ENCODE peak calls at places on chromosomes 16 and 17, in five cellular contexts. O is ascending aorta, X is ovary, S is adrenal gland, B is breast epithelium. R is an unnamed sample. For H3K36me3, the result is how much of the 10 kb centered on the place peaks cover.

GRCh38 chr16:793414-793813 is 5.0 kb downstream of the CHTF18 start:
- DNase-seq in S (no peak), O (no peak), X (no peak), B (no peak), R (no peak)

GRCh38 chr16:47667956-47668355 is 206.8 kb downstream of the PHKB start:
- DNase-seq in X (no peak), O (no peak), S (no peak), B (no peak), R (no peak)

GRCh38 chr17:55200904-55201608 is 63.7 kb upstream of the HLF start:
- DNase-seq in O (no peak), S (no peak), X (no peak), B (no peak), R (no peak)

GRCh38 chr17:12282056-12282455 is 261.4 kb downstream of the MAP2K4 start:
- DNase-seq in S (no peak), B (no peak), O (no peak), X (no peak), R (no peak)

GRCh38 chr16:66099261-66099660 is 267.2 kb upstream of the CDH5 start:
- DNase-seq in S (no peak), O (no peak), X (no peak), B (no peak), R (no peak)

GRCh38 chr16:57071840-57072541 is 20.4 kb upstream of the CPNE2 start:
- DNase-seq in B (no peak), S (no peak), O (no peak), X (no peak), R (peak)

GRCh38 chr17:77425791-77426641 is 285.2 kb downstream of the SEC14L1 start:
- DNase-seq in X (peak), O (no peak), S (peak), B (peak), R (no peak)

GRCh38 chr16:81651758-81652718 is 127.1 kb upstream of the PLCG2 start:
- DNase-seq in X (peak), B (no peak), O (no peak), S (no peak), R (no peak)

GRCh38 chr17:64016974-64017373 is 3.5 kb downstream of the ICAM2 start:
- DNase-seq in B (no peak), O (no peak), X (no peak), S (no peak), R (no peak)

GRCh38 chr16:79469999-79470398 is 130.5 kb downstream of the MAF start:
- DNase-seq in O (peak), B (no peak), X (no peak), S (peak), R (no peak)

GRCh38 chr17:32671891-32672290 is 185.1 kb downstream of the CDK5R1 start:
- DNase-seq in O (peak), B (peak), X (no peak), S (peak), R (no peak)

GRCh38 chr17:71993363-71993762 is 127.5 kb upstream of the SOX9 start:
- DNase-seq in X (no peak), B (no peak), O (no peak), S (no peak), R (no peak)

GRCh38 chr17:6480325-6480675 is 36.0 kb downstream of the PIMREG start:
- DNase-seq in B (no peak), X (no peak), O (no peak), S (no peak), R (no peak)

GRCh38 chr16:74480150-74481029 is 59.1 kb upstream of the CLEC18B start:
- DNase-seq in S (no peak), B (peak), X (no peak), O (no peak), R (peak)

GRCh38 chr17:69500911-69501429 is 86.5 kb downstream of the MAP2K6 start:
- DNase-seq in S (no peak), X (no peak), B (no peak), O (no peak), R (peak)

GRCh38 chr17:2108170-2108569 is 53.3 kb downstream of the HIC1 start:
- DNase-seq in B (no peak), O (no peak), X (no peak), S (peak), R (no peak)

GRCh38 chr16:50763211-50763610 is 21.3 kb downstream of the CYLD start:
- DNase-seq in B (no peak), O (no peak), X (no peak), S (no peak), R (no peak)

GRCh38 chr16:12455287-12455798 is 348.3 kb downstream of the CPPED1 start:
- DNase-seq in S (peak), X (peak), O (no peak), B (no peak), R (peak)

GRCh38 chr16:83963277-83964119 is 4.5 kb upstream of the NECAB2 start:
- DNase-seq in S (peak), X (peak), O (peak), B (no peak), R (no peak)

GRCh38 chr16:82456683-82457082 is 170.1 kb upstream of the CDH13 start:
- DNase-seq in S (peak), B (peak), O (peak), X (no peak), R (peak)

GRCh38 chr16:610513-611381 is 20.0 kb upstream of the WFIKKN1 start:
- DNase-seq in B (no peak), S (no peak), O (no peak), X (peak), R (peak)

GRCh38 chr17:74214642-74215331 is 1.4 kb downstream of the TTYH2 start:
- DNase-seq in O (no peak), S (no peak), X (no peak), B (no peak), R (no peak)

GRCh38 chr16:13926507-13926906 is 6.6 kb downstream of the ERCC4 start:
- DNase-seq in O (no peak), X (no peak), B (no peak), S (no peak), R (no peak)

GRCh38 chr16:55830658-55831294 is 2.1 kb downstream of the CES1 start:
- DNase-seq in B (no peak), O (no peak), X (no peak), S (no peak), R (no peak)

GRCh38 chr16:2763173-2763572 is 10.7 kb downstream of the SRRM2 start:
- DNase-seq in B (no peak), O (no peak), S (no peak), X (no peak), R (no peak)

GRCh38 chr16:85888405-85889331 is 10.3 kb upstream of the IRF8 start:
- DNase-seq in O (no peak), X (no peak), B (no peak), S (no peak), R (no peak)

GRCh38 chr17:63116967-63117366 is 150.9 kb downstream of the TANC2 start:
- DNase-seq in X (no peak), B (no peak), O (no peak), S (no peak), R (no peak)

GRCh38 chr17:29575511-29576213 is 7.2 kb downstream of the TP53I13 start:
- DNase-seq in X (no peak), O (peak), S (no peak), B (no peak), R (no peak)

GRCh38 chr17:29577009-29577777 is 8.7 kb downstream of the TP53I13 start:
- DNase-seq in S (no peak), O (peak), X (no peak), B (no peak), R (no peak)

GRCh38 chr17:29576214-29577008 is 7.9 kb downstream of the TP53I13 start:
- DNase-seq in B (no peak), O (peak), S (no peak), X (no peak), R (no peak)

GRCh38 chr17:29578626-29579485 is 10.4 kb downstream of the TP53I13 start:
- DNase-seq in S (no peak), X (no peak), B (no peak), O (no peak), R (no peak)

DNA sequence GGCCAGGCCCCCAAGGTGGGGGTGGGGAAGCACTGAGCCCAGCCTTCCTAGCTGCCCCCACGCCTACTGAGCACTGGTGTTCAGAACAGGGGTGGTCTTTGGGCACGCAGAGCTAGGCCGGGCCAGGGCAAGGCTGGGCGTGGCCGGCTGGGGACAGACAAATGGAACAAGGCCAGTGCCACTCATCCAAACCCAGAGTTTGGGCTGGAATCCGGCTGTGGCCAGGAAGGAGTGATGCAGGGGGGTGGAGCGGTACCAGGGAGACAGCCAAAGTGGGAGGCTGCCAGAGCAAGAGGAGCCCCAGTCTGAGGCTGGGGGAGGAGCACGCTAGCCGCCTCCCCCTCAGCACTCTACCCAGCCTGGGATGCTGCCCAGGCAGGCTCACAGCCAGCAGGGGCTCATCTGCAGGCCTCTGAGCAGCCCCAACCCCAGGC is 9.3 kb downstream of the TP53I13 start:
- DNase-seq in S (no peak), O (peak), X (peak), B (no peak), R (no peak)
- H3K36me3 ChIP-seq in S (under half), O (under half), X (under half), B (under half), R (under half)

GRCh38 chr16:49526966-49527365 is 153.4 kb downstream of the C16orf78 start:
- DNase-seq in X (no peak), B (no peak), S (no peak), O (no peak), R (no peak)
- H3K36me3 ChIP-seq in X (under half), B (under half), S (under half), O (under half), R (under half)

GRCh38 chr17:68445671-68446070 is 11.6 kb downstream of the WIPI1 start:
- DNase-seq in X (no peak), B (no peak), S (no peak), O (no peak), R (no peak)
- H3K36me3 ChIP-seq in X (under half), B (under half), S (under half), O (half or more), R (under half)

DNA sequence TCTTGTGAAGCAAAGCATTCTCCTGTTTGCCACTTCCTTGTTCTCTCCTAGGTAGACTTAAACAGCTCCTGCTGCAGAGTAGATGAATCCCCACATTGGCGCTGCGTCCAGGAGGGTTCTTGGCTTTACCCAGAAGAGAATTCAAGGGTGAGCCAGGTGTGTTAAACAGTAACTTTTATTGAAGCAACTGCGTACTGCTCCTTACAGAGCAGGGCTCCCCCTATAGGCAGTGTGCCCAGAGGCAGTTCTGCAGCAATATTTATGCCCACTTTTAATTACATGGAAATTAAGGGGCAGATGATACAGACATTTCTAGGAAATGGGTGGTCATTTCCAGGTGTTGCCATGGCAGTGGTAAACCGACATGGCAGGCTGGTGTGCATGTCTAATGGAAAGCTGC is 987.6 kb upstream of the RBFOX1 start:
- DNase-seq in S (no peak), X (no peak), B (no peak), O (no peak), R (no peak)
- H3K36me3 ChIP-seq in S (under half), X (under half), B (under half), O (under half), R (under half)

DNA sequence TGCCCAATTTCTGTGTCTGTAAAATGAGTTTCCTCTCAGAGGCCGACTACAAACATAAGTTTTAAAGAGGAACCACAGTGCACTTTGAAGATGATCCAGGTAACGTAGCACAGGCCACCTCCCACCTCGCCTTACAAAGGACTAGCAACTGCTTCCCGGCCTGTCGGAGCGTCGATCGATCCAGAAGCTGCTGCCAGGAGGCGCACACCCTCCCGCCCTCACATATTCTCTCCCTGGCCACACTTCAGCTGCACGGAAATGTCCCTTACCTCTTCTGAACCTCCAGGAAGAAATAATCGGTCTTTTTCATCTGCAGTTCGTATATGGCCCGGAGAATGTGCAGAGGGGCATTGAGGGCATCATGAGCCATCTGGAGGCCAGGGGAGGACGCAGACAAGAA is 55.2 kb upstream of the ATP2A3 start:
- DNase-seq in B (no peak), X (no peak), O (no peak), S (no peak), R (no peak)
- H3K36me3 ChIP-seq in B (under half), X (under half), O (half or more), S (under half), R (half or more)

GRCh38 chr16:19515765-19516164 is 6.1 kb downstream of the GDE1 start:
- DNase-seq in S (no peak), B (no peak), X (no peak), O (no peak), R (peak)

GRCh38 chr16:19512297-19512696 is 9.6 kb downstream of the GDE1 start:
- DNase-seq in B (no peak), O (no peak), S (no peak), X (no peak), R (no peak)

GRCh38 chr16:19518423-19518822 is 3.5 kb downstream of the GDE1 start:
- DNase-seq in S (no peak), B (no peak), O (no peak), X (no peak), R (no peak)

GRCh38 chr16:19517424-19518089 is 4.3 kb downstream of the GDE1 start:
- DNase-seq in S (no peak), X (no peak), B (no peak), O (no peak), R (peak)

GRCh38 chr16:19513377-19514053 is 8.4 kb downstream of the GDE1 start:
- DNase-seq in X (no peak), O (no peak), S (no peak), B (no peak), R (peak)
- H3K36me3 ChIP-seq in X (under half), O (under half), S (under half), B (under half), R (under half)

GRCh38 chr16:86951831-86952598 is 365.2 kb downstream of the C16orf95 start:
- DNase-seq in S (no peak), O (peak), X (no peak), B (no peak), R (no peak)
- H3K36me3 ChIP-seq in S (under half), O (under half), X (under half), B (under half), R (under half)

DNA sequence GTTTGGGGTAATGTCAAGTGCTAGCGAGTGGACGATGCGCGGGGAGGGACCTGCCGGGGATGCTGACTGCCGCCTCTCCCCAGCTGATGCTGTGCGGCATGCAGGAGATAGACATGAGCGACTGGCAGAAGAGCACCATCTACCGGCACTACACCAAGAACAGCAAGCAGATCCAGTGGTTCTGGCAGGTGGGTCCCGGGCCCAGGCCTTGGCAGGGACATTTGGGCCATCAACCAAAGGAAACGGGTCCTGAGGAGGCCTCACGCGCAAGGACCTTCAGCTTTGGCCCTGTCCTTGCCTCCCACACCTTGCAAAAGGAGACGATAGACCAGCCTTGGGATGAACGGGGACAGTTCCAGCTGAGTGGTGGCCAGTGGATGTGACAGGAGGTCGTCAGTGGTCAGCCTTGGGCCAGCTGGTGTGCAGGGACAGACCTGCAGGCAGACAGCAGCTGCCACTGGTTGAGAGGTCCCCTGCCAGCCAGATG is 13.6 kb upstream of the CLEC18A start:
- DNase-seq in S (peak), O (no peak), X (no peak), B (no peak), R (no peak)
- H3K36me3 ChIP-seq in S (under half), O (half or more), X (under half), B (under half), R (under half)

GRCh38 chr17:82085031-82085861 is 12.8 kb downstream of the FASN start:
- DNase-seq in S (no peak), O (no peak), B (no peak), X (no peak), R (no peak)
- H3K36me3 ChIP-seq in S (under half), O (half or more), B (half or more), X (under half), R (under half)

DNA sequence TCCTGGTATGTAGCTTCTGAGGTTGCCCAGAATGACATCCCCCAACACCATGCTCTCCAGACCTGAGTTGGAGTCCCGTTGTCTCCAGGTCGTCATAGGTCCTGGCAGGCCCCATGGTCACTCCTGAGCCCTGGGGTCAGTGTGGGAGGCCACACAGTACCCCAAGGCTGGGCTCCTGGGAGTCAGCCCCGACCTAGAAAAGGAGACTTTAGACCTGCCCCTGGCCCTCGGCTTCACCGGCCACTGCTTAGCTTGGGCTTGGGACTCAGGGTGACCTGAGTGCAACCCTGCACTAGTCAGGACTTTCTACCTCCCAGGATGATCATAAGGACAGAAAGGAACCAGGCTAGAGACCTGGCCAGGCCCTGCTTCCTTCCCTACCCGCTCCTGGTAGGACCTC is 65.8 kb downstream of the PRMT7 start:
- DNase-seq in X (no peak), B (no peak), O (no peak), S (no peak), R (no peak)
- H3K36me3 ChIP-seq in X (under half), B (under half), O (under half), S (under half), R (under half)

R was measured in small intestine.